ENCODE peak calls at places on chromosomes 6 and 20, in four cellular contexts. K is psoas muscle, Q is endothelial cell, X is AG04449. P is an unnamed sample.
A peak's percentile ranks its signal among the peaks of the same experiment; 100 is the strongest.

GRCh38 chr20:38343798-38344701 is 2.2 kb upstream of the LBP start:
- DNase-seq in Q (no peak), X (no peak), K (no peak), P (no peak)

GRCh38 chr6:135667694-135668455 is 170.3 kb upstream of the AHI1 start:
- DNase-seq in K (peak; percentile 36), Q (no peak), X (no peak), P (peak; percentile 1)

GRCh38 chr6:120005292-120005976 is 655.9 kb upstream of the MAN1A1 start:
- DNase-seq in X (no peak), K (no peak), Q (no peak), P (peak; percentile 49)

GRCh38 chr20:45735552-45735951 is 13.4 kb downstream of the SPINT4 start:
- DNase-seq in Q (no peak), K (no peak), X (no peak), P (no peak)

GRCh38 chr6:133254552-133255228 is 13.5 kb downstream of the EYA4 start:
- DNase-seq in K (no peak), Q (no peak), X (no peak), P (no peak)

GRCh38 chr20:25046181-25046641 is 11.7 kb downstream of the ACSS1 start:
- DNase-seq in K (peak; percentile 55), X (no peak), Q (no peak), P (no peak)

GRCh38 chr20:17835941-17836861 is 132.4 kb downstream of the SNX5 start:
- DNase-seq in X (peak; percentile 77), K (peak; percentile 87), Q (no peak), P (no peak)

GRCh38 chr6:20680697-20681165 is 146.5 kb downstream of the CDKAL1 start:
- DNase-seq in K (no peak), X (no peak), Q (no peak), P (peak; percentile 57)

GRCh38 chr20:47749367-47749766 is 35.9 kb downstream of the SULF2 start:
- DNase-seq in Q (no peak), K (peak; percentile 38), X (no peak), P (no peak)

GRCh38 chr6:74912234-74912633 is 293.6 kb downstream of the COL12A1 start:
- DNase-seq in K (no peak), Q (no peak), X (no peak), P (no peak)

GRCh38 chr6:167512926-167513325 is 188.0 kb downstream of the TTLL2 start:
- DNase-seq in K (no peak), Q (no peak), X (no peak), P (no peak)

GRCh38 chr6:53344993-53345392 is 3.8 kb downstream of the ELOVL5 start:
- DNase-seq in K (no peak), X (no peak), Q (no peak), P (no peak)

GRCh38 chr6:18101271-18101670 is 21.2 kb downstream of the NHLRC1 start:
- DNase-seq in Q (no peak), X (no peak), K (no peak), P (no peak)

GRCh38 chr20:675453-676314 is at the start of gene SCRT2:
- DNase-seq in Q (peak; percentile 91), K (peak; percentile 84), X (no peak), P (peak; percentile 77)

GRCh38 chr20:38119446-38119845 is 45.6 kb downstream of the TGM2 start:
- DNase-seq in Q (no peak), X (no peak), K (no peak), P (no peak)

GRCh38 chr6:143941852-143942627 is 66.0 kb downstream of the PLAGL1 start:
- DNase-seq in X (no peak), Q (peak; percentile 36), K (peak; percentile 26), P (peak; percentile 58)

GRCh38 chr20:6381887-6382286 is 259.1 kb upstream of the FERMT1 start:
- DNase-seq in X (no peak), Q (peak; percentile 8), K (no peak), P (peak; percentile 6)

GRCh38 chr6:29376003-29376402 is 912 bp upstream of the OR12D3 start:
- DNase-seq in X (no peak), K (no peak), Q (no peak), P (peak; percentile 29)
- TF ChIP-seq CTCF in X (no peak), K (no peak), Q (peak; percentile 45), P (no peak)

GRCh38 chr6:12921467-12921866 is 204.9 kb downstream of the PHACTR1 start:
- DNase-seq in X (no peak), K (no peak), Q (no peak), P (no peak)
- TF ChIP-seq CTCF in X (no peak), K (no peak), Q (no peak), P (no peak)

GRCh38 chr6:128239146-128239545 is 281.3 kb downstream of the PTPRK start:
- DNase-seq in Q (no peak), K (no peak), X (no peak), P (no peak)

GRCh38 chr6:128238248-128238647 is 282.2 kb downstream of the PTPRK start:
- DNase-seq in X (no peak), Q (no peak), K (no peak), P (no peak)

GRCh38 chr6:128235556-128235955 is 284.8 kb downstream of the PTPRK start:
- DNase-seq in Q (no peak), K (no peak), X (no peak), P (no peak)

GRCh38 chr6:128230267-128230989 is 290.0 kb downstream of the PTPRK start:
- DNase-seq in X (no peak), K (no peak), Q (no peak), P (peak; percentile 60)

DNA sequence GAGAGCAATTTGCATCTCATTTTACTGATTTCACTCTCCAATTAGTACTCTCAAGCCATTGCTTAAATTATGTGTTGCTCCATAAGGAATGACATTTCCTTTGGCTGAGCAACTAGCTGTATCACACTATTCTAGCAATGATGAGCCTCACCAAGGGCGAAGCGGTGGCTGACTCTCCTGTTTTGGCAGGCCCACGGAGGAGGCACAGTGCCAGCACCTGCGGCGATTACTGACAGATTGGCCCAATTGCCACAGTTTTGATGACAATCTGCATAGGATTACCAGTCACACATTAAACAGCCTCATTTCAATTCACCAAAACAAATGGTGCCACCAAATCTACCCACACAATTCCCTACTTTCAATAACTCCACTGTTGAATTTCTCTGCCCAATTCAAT is 286.9 kb downstream of the PTPRK start:
- DNase-seq in K (no peak), X (no peak), Q (no peak), P (no peak)
- TF ChIP-seq CTCF in K (no peak), X (no peak), Q (no peak), P (no peak)

DNA sequence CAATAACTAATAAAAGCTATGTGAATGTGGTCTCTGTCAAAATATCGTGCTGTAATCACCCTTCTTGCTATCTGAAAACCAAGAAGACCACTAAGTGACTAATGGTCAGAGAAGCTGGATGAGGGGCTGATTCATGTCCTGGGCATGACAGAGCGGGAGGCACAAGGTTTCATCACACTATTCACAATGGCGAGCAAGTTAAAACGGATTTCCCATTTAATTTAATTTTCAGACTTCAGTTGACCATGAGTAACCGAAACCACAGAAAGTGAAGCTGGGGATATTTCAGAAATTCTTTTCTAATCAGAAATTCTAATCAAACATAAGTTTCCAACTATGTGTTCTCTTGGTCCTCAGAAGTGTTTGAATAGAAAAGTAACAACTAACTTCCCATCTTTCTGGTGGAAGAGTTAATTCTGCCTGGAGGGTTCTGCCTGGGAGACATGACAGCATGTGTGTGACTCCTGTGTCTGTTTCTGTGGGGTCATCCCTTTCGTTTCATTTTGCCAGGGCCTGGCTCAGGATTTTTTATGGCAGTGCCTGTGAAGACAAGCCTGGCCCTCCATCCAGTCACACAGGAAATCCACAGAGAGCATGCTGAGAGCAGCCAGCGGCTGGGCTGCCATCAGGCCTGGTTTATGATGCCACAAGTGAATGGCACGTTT is 98.9 kb downstream of the FAM120B start:
- DNase-seq in K (no peak), X (peak; percentile 95), Q (no peak), P (no peak)
- TF ChIP-seq CTCF in K (no peak), X (no peak), Q (no peak), P (no peak)

P was measured in Calu3.